ENCODE peak calls at places on chromosomes 3 and 15, in five cellular contexts. I is tibial artery, W is epithelial cell of proximal tubule, K is GM12892, T is NCI-H2029. C is an unnamed sample.

GRCh38 chr15:70268698-70269251 is 171.1 kb upstream of the TLE3 start:
- DNase-seq in I (no peak), W (no peak), K (no peak), T (no peak), C (no peak)

GRCh38 chr3:102586485-102586884 is 151.7 kb downstream of the ZPLD1 start:
- DNase-seq in I (no peak), W (no peak), K (no peak), T (no peak), C (no peak)

GRCh38 chr15:86915811-86916331 is 836.2 kb downstream of the AGBL1 start:
- DNase-seq in I (no peak), W (peak; percentile 29), K (no peak), T (no peak), C (peak; percentile 32)

GRCh38 chr15:99155961-99156443 is 51.1 kb downstream of the SYNM start:
- DNase-seq in I (no peak), W (no peak), K (no peak), T (no peak), C (no peak)

GRCh38 chr15:23035964-23036566 is 3.3 kb downstream of the TUBGCP5 start:
- DNase-seq in I (no peak), W (peak; percentile 1), K (peak; percentile 26), T (no peak), C (peak; percentile 46)

GRCh38 chr15:31905054-31905453 is 125.3 kb upstream of the CHRNA7 start:
- DNase-seq in I (no peak), W (no peak), K (no peak), T (no peak), C (no peak)

GRCh38 chr3:105827959-105828358 is 40.9 kb downstream of the CBLB start:
- DNase-seq in I (peak; percentile 68), W (peak; percentile 68), K (no peak), T (no peak), C (no peak)

GRCh38 chr3:63141-63845 is 133.3 kb upstream of the CHL1 start:
- DNase-seq in I (no peak), W (no peak), K (no peak), T (no peak), C (no peak)

GRCh38 chr3:70974752-70975151 is 608.8 kb downstream of the FOXP1 start:
- DNase-seq in I (no peak), W (no peak), K (no peak), T (no peak), C (no peak)

GRCh38 chr3:8964436-8965370 is 1.4 kb upstream of the RAD18 start:
- DNase-seq in I (no peak), W (no peak), K (no peak), T (peak; percentile 8), C (no peak)

GRCh38 chr15:91953432-91953831 is 99.9 kb downstream of the SLCO3A1 start:
- DNase-seq in I (no peak), W (no peak), K (no peak), T (no peak), C (no peak)

GRCh38 chr3:59268170-59268569 is 218.3 kb upstream of the CFAP20DC start:
- DNase-seq in I (no peak), W (no peak), K (no peak), T (no peak), C (no peak)

GRCh38 chr3:179455954-179456353 is 4.7 kb upstream of the GNB4 start:
- DNase-seq in I (no peak), W (no peak), K (no peak), T (no peak), C (no peak)

GRCh38 chr3:132788299-132788698 is 66.1 kb upstream of the NPHP3 start:
- DNase-seq in I (no peak), W (peak; percentile 65), K (no peak), T (peak; percentile 40), C (no peak)

GRCh38 chr3:133854971-133855370 is 40.7 kb downstream of the RAB6B start:
- DNase-seq in I (no peak), W (no peak), K (no peak), T (no peak), C (no peak)

GRCh38 chr3:186432189-186432588 is 70.2 kb upstream of the DGKG start:
- DNase-seq in I (no peak), W (peak; percentile 68), K (no peak), T (no peak), C (no peak)

GRCh38 chr15:80068578-80068977 is 9.1 kb downstream of the ZFAND6 start:
- DNase-seq in I (no peak), W (no peak), K (no peak), T (no peak), C (no peak)

GRCh38 chr3:141367038-141367730 is 1.1 kb upstream of the ZBTB38 start:
- DNase-seq in I (peak; percentile 70), W (peak; percentile 94), K (no peak), T (no peak), C (no peak)

GRCh38 chr15:68405426-68406250 is 26.3 kb downstream of the ITGA11 start:
- DNase-seq in I (peak; percentile 42), W (no peak), K (no peak), T (no peak), C (no peak)

GRCh38 chr15:88776646-88777045 is 26.6 kb upstream of the ACAN start:
- DNase-seq in I (no peak), W (no peak), K (no peak), T (no peak), C (no peak)

GRCh38 chr15:48577495-48577894 is 68.0 kb downstream of the FBN1 start:
- DNase-seq in I (no peak), W (no peak), K (no peak), T (no peak), C (no peak)

GRCh38 chr3:16836505-16837237 is 48.1 kb upstream of the PLCL2 start:
- DNase-seq in I (no peak), W (no peak), K (no peak), T (no peak), C (no peak)

GRCh38 chr15:43538091-43538490 is 20.7 kb downstream of the MAP1A start:
- DNase-seq in I (no peak), W (no peak), K (no peak), T (no peak), C (no peak)

C was measured in D721Med.